ENCODE peak calls at places on chromosome 13, in seven cellular contexts. K is body of pancreas, J is PC-9, F is fibroblast of pulmonary artery, Z is HFF-Myc, V is dorsolateral prefrontal cortex, Q is fibroblast of the aortic adventitia. L is an unnamed sample.

GRCh38 chr13:40187324-40187795 is 479.1 kb downstream of the FOXO1 start:
- DNase-seq in K (no peak), J (no peak), F (no peak), Z (no peak), V (no peak), Q (no peak), L (no peak)

GRCh38 chr13:79810671-79811070 is 329.7 kb downstream of the NDFIP2 start:
- DNase-seq in K (no peak), J (peak), F (peak), Z (no peak), V (no peak), Q (peak), L (no peak)

GRCh38 chr13:44052843-44053607 is 173.3 kb downstream of the LACC1 start:
- DNase-seq in K (peak), J (no peak), F (peak), Z (no peak), V (peak), Q (peak), L (no peak)

GRCh38 chr13:77692746-77693448 is 4.6 kb upstream of the SLAIN1 start:
- DNase-seq in K (no peak), J (no peak), F (no peak), Z (no peak), V (no peak), Q (no peak), L (no peak)

GRCh38 chr13:45055902-45056648 is 64.2 kb upstream of the GTF2F2 start:
- DNase-seq in K (no peak), J (no peak), F (peak), Z (peak), V (no peak), Q (peak), L (no peak)

GRCh38 chr13:107866007-107866665 is 349.2 kb downstream of the LIG4 start:
- DNase-seq in K (peak), J (no peak), F (peak), Z (no peak), V (no peak), Q (no peak), L (no peak)

GRCh38 chr13:89899302-89900103 is 1448.0 kb upstream of the MIR17HG start:
- DNase-seq in K (no peak), J (no peak), F (no peak), Z (no peak), V (no peak), Q (no peak), L (no peak)

GRCh38 chr13:33953203-33953602 is 135.3 kb downstream of the RFC3 start:
- DNase-seq in K (no peak), J (no peak), F (peak), Z (no peak), V (no peak), Q (peak), L (no peak)

GRCh38 chr13:72886272-72887062 is 104.5 kb downstream of the PIBF1 start:
- DNase-seq in K (no peak), J (no peak), F (peak), Z (no peak), V (no peak), Q (peak), L (no peak)

GRCh38 chr13:59746291-59746962 is 417.3 kb downstream of the DIAPH3 start:
- DNase-seq in K (no peak), J (no peak), F (peak), Z (no peak), V (no peak), Q (peak), L (no peak)

GRCh38 chr13:99916366-99917103 is 55.0 kb downstream of the ZIC5 start:
- DNase-seq in K (peak), J (peak), F (peak), Z (peak), V (no peak), Q (peak), L (no peak)

GRCh38 chr13:104871456-104871855 is 1664.0 kb downstream of the EFNB2 start:
- DNase-seq in K (no peak), J (no peak), F (no peak), Z (no peak), V (no peak), Q (no peak), L (no peak)

GRCh38 chr13:58051807-58052375 is 420.3 kb downstream of the PCDH17 start:
- DNase-seq in K (no peak), J (no peak), F (no peak), Z (no peak), V (no peak), Q (no peak), L (no peak)

GRCh38 chr13:39913928-39914327 is 258.5 kb downstream of the COG6 start:
- DNase-seq in K (no peak), J (no peak), F (peak), Z (no peak), V (no peak), Q (peak), L (no peak)

GRCh38 chr13:99969934-99970760 is 1.4 kb downstream of the ZIC5 start:
- DNase-seq in K (no peak), J (peak), F (no peak), Z (no peak), V (no peak), Q (no peak), L (no peak)

DNA sequence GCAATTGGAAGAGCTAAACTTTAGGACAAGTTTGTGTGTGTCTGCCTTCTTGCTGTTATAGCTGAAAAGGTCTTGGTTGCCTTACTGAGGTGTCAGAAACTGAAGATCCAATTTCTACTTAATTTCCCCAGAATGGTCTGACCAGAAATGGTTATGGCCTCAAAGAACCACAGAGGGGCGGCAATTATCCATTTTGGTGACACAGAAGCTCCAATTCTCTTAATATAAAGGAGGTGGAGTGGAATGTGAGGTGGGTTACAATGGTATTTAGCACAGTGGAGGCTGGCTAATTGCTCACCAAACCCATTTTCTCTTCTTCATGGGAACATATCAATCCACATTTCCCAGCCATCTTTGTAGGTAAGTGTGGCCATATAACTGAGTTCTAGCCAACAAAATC is 1157.2 kb downstream of the OLFM4 start:
- DNase-seq in K (no peak), J (peak), F (no peak), Z (no peak), V (no peak), Q (no peak), L (no peak)
- TF ChIP-seq CTCF in K (peak), J (peak), F (no peak), Z (no peak), V (no peak), Q (no peak), L (no peak)

GRCh38 chr13:112969692-112970338 is 801 bp downstream of the MCF2L start:
- DNase-seq in K (peak), J (no peak), F (no peak), Z (no peak), V (no peak), Q (no peak), L (no peak)
- TF ChIP-seq CTCF in K (no peak), J (no peak), F (no peak), Z (no peak), V (no peak), Q (no peak), L (no peak)

GRCh38 chr13:36774895-36775294 is 44.1 kb upstream of the RFXAP start:
- DNase-seq in K (no peak), J (no peak), F (no peak), Z (no peak), V (no peak), Q (peak), L (no peak)
- TF ChIP-seq CTCF in K (no peak), J (no peak), F (no peak), Z (no peak), V (no peak), Q (no peak), L (no peak)

DNA sequence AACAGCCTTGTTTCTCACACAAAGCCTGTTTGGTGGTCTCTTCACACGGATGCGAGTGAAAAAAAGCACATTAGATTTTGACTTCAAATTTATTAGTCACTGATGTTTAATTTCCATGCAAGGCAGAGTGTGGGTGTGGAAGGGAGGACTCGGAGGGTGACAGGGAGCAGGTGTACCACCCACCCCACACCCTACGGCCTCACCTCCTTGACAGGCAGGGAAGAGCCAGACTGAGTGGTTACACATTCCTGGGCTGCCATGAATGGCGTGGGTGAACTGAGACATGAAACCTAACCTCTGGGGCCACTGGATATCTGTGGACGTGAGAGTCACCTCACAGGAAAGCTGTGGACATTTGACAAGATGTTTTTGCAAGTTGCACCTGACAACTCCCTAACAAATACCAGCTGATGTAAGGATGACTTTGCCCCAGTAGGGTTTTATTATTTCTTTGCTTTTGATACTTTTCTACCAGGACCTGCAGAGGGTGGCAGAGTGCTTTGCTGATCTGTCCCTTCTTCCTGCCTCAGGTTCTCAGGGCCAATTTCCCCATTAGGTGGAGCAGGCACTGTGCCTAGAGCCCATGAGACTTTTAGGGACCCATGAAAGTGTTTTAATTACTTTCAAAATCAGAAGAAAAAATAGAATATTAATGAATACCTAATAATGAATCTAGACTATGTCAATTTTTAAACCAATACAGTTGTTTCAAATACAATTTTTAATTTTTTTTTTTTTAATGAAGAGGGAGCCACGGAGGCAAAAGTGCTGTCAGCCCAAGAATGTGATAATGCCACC is 58.2 kb upstream of the CYSLTR2 start:
- DNase-seq in K (peak), J (no peak), F (peak), Z (peak), V (peak), Q (peak), L (no peak)
- TF ChIP-seq CTCF in K (peak), J (peak), F (peak), Z (peak), V (peak), Q (peak), L (peak)

DNA sequence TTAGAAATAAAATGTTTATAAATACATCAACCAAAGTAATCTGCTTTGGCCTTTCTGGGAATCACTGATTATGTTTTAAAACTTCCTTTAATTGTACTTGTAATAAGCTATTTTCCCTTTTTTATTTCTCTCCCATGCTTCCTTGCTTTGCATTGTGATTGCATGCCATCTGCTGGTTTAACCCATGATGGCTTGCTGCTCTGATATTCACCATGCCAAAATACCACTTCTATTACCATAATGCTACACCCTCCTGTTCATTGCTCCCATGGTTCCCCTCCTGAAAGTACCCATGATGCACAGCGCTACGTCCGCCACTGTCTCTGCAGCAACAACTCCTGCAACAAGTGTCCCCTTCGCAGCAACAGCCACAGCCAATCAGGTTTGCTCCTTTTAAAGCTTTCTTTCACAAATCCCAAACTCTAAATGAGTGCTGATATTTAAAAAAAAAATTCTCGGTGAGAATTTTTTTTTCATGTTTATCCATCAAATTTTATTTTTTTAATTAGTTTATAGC is 67.7 kb upstream of the RAP2A start:
- DNase-seq in K (no peak), J (no peak), F (no peak), Z (no peak), V (no peak), Q (no peak), L (no peak)
- TF ChIP-seq CTCF in K (no peak), J (no peak), F (peak), Z (no peak), V (no peak), Q (no peak), L (no peak)

DNA sequence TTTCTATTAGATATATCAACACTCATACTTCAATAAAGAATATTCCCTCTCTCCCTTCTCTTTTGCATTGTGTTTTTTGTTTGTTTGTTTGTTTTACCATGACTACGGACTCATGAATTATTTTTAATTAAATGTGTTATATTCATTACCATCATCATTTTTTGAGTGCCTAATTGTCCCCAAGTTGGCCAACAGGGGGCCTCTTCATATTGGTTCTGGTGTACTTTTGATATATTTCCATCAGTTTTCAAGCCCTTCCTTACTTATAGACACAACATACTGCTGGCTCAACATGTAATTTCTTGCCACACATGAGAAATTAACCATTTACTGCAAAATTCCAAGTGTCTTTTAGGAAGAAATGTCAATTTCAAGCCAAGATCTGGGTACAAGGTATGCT is 54.5 kb upstream of the GPC6 start:
- DNase-seq in K (no peak), J (no peak), F (no peak), Z (no peak), V (no peak), Q (no peak), L (no peak)
- TF ChIP-seq CTCF in K (no peak), J (peak), F (peak), Z (peak), V (no peak), Q (no peak), L (peak)

GRCh38 chr13:32257649-32258048 is 57.5 kb downstream of the ZAR1L start:
- DNase-seq in K (no peak), J (no peak), F (no peak), Z (no peak), V (no peak), Q (no peak), L (no peak)

GRCh38 chr13:32256243-32256642 is 58.9 kb downstream of the ZAR1L start:
- DNase-seq in K (no peak), J (no peak), F (no peak), Z (no peak), V (no peak), Q (no peak), L (no peak)

GRCh38 chr13:32261567-32261966 is 53.6 kb downstream of the ZAR1L start:
- DNase-seq in K (peak), J (no peak), F (peak), Z (peak), V (peak), Q (peak), L (peak)

GRCh38 chr13:32262165-32262564 is 53.0 kb downstream of the ZAR1L start:
- DNase-seq in K (no peak), J (no peak), F (no peak), Z (no peak), V (no peak), Q (no peak), L (no peak)

GRCh38 chr13:32259116-32259515 is 56.0 kb downstream of the ZAR1L start:
- DNase-seq in K (no peak), J (no peak), F (no peak), Z (no peak), V (no peak), Q (no peak), L (no peak)
- TF ChIP-seq CTCF in K (peak), J (no peak), F (no peak), Z (peak), V (no peak), Q (peak), L (no peak)

GRCh38 chr13:52026246-52026626 is 1.7 kb downstream of the UTP14C start:
- DNase-seq in K (no peak), J (no peak), F (no peak), Z (no peak), V (no peak), Q (no peak), L (no peak)

GRCh38 chr13:52024481-52024880 is at the start of gene UTP14C:
- DNase-seq in K (no peak), J (no peak), F (no peak), Z (no peak), V (no peak), Q (no peak), L (no peak)

GRCh38 chr13:52022355-52022754 is 2.1 kb upstream of the UTP14C start:
- DNase-seq in K (no peak), J (no peak), F (no peak), Z (no peak), V (no peak), Q (no peak), L (no peak)

GRCh38 chr13:52027832-52028231 is 3.3 kb downstream of the UTP14C start:
- DNase-seq in K (no peak), J (no peak), F (no peak), Z (no peak), V (no peak), Q (no peak), L (no peak)

DNA sequence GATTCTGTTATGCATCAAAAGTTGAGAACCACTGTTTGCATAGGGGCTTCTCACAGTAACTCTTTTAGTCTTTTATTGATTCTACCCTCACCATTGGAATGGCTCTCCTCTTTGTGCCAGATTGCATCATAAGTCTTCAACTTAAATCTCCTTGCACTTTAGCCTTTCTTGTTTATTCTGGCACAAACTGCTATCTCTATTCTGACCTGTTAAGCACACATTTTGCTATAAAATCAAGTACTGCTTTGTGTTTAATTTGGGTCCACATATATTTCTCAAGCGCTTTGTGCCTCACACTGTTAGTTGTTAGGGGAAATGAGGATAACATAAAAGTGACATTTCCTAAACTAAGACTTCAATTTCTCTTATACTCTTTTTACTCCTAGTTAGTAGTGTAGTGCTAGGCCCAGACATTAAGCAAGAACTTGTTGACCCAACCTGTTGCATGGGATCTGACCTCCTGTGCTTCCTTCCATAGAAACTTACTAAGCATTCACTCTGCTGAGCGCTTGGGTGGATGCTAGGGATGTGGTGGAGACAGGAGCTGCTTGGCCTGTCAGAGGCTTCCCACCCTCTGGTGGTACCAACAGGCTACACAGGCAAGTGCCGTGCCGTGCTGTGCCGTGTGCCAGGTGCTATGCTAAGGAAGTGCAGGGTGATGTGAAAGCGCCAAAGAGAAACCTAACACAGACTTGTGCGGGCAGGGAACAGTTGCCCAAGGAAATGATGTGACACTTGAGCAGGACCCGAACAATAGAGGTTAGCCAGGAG is 1.2 kb downstream of the UTP14C start:
- DNase-seq in K (no peak), J (no peak), F (no peak), Z (no peak), V (no peak), Q (no peak), L (no peak)
- TF ChIP-seq CTCF in K (no peak), J (no peak), F (no peak), Z (no peak), V (no peak), Q (no peak), L (no peak)

DNA sequence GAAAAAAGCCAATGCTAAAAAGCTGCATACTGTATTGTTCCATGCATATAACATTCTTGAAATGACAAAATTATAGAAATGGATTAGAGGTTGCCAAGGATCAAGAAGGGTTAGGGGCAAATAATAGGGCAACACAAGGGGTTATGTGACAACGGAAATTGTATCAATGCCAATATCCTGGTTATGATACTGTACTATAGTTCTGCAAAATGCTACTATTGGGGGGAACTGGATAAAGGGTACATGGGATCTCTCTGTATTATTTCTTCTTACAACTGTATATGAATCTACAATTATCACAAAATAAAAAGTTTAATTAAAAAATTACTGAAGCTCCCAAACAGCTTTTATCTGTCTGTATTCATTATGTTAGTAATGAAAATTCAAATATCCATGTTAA is 31.9 kb downstream of the LNX2 start:
- DNase-seq in K (no peak), J (no peak), F (no peak), Z (no peak), V (no peak), Q (no peak), L (no peak)
- TF ChIP-seq CTCF in K (no peak), J (no peak), F (no peak), Z (no peak), V (no peak), Q (no peak), L (no peak)

GRCh38 chr13:71316964-71317363 is 550.0 kb downstream of the DACH1 start:
- DNase-seq in K (no peak), J (no peak), F (no peak), Z (no peak), V (no peak), Q (no peak), L (no peak)

GRCh38 chr13:71320452-71320851 is 546.6 kb downstream of the DACH1 start:
- DNase-seq in K (no peak), J (no peak), F (peak), Z (peak), V (no peak), Q (no peak), L (no peak)
- TF ChIP-seq CTCF in K (peak), J (peak), F (peak), Z (peak), V (no peak), Q (no peak), L (peak)

L was measured in mesothelial cell of epicardium.